ENCODE peak calls at places on chromosomes 6 and 20, in eight cellular contexts. G is CD8-positive, alpha-beta T cell; Q is Right ventricle myocardium superior; Y is GM23338; W is CD4-positive, alpha-beta T cell; O is heart right ventricle; I is T-helper 17 cell; D is activated CD4-positive, alpha-beta T cell treated with anti-CD3 and anti-CD28 coated beads for 36 hours. Z is an unnamed sample.

GRCh38 chr20:44536139-44536538 is 14.3 kb upstream of the SERINC3 start:
- ATAC-seq in Q (no peak), O (no peak), I (no peak), W (no peak), G (no peak), D (no peak), Y (no peak), Z (no peak)

GRCh38 chr6:78768242-78768641 is 99.1 kb upstream of the IRAK1BP1 start:
- ATAC-seq in D (no peak), Y (no peak), G (no peak), O (no peak), Q (no peak), I (no peak), W (no peak), Z (no peak)

GRCh38 chr20:6692566-6693168 is 74.8 kb upstream of the BMP2 start:
- ATAC-seq in D (no peak), Y (peak), Q (peak), W (no peak), G (no peak), O (peak), I (no peak), Z (no peak)

GRCh38 chr6:119501798-119502483 is 152.4 kb upstream of the MAN1A1 start:
- ATAC-seq in G (no peak), D (no peak), Q (no peak), Y (no peak), I (no peak), W (no peak), O (no peak), Z (no peak)

GRCh38 chr20:34069341-34070078 is 42.5 kb downstream of the EIF2S2 start:
- ATAC-seq in Q (peak), O (peak), I (peak), D (peak), Y (peak), W (peak), G (peak), Z (peak)

GRCh38 chr6:15779726-15780125 is 116.9 kb upstream of the DTNBP1 start:
- ATAC-seq in Q (no peak), O (no peak), D (no peak), Y (no peak), W (no peak), I (no peak), G (no peak), Z (no peak)

GRCh38 chr6:70371454-70372105 is 41.7 kb upstream of the FAM135A start:
- ATAC-seq in D (peak), Q (peak), G (peak), O (no peak), W (no peak), Y (no peak), I (peak), Z (no peak)

GRCh38 chr6:161417712-161418457 is 144.0 kb upstream of the AGPAT4 start:
- ATAC-seq in D (no peak), I (no peak), G (no peak), W (no peak), Y (peak), Q (peak), O (peak), Z (peak)

GRCh38 chr6:100230976-100231316 is 233.8 kb downstream of the SIM1 start:
- ATAC-seq in I (no peak), D (peak), W (no peak), O (no peak), G (no peak), Q (no peak), Y (no peak), Z (no peak)

GRCh38 chr20:10475225-10475624 is 40.1 kb downstream of the SLX4IP start:
- ATAC-seq in D (peak), I (no peak), O (peak), Q (no peak), G (no peak), W (no peak), Y (no peak), Z (no peak)

GRCh38 chr6:138286698-138287097 is 68.4 kb upstream of the PBOV1 start:
- ATAC-seq in Y (no peak), G (no peak), I (no peak), D (no peak), Q (no peak), W (no peak), O (no peak), Z (no peak)

GRCh38 chr6:41682497-41682961 is 44.3 kb downstream of the MDFI start:
- ATAC-seq in Y (peak), Q (peak), D (no peak), O (peak), I (no peak), W (no peak), G (no peak), Z (no peak)

GRCh38 chr6:163634514-163635171 is 220.1 kb downstream of the QKI start:
- ATAC-seq in Y (peak), Q (no peak), D (no peak), I (no peak), W (no peak), O (no peak), G (no peak), Z (no peak)

GRCh38 chr20:37839432-37839827 is 63.5 kb upstream of the VSTM2L start:
- ATAC-seq in I (no peak), G (no peak), Y (no peak), W (no peak), D (no peak), Q (no peak), O (no peak), Z (no peak)

GRCh38 chr6:125307150-125307838 is 5.5 kb upstream of the HDDC2 start:
- ATAC-seq in G (no peak), Y (no peak), O (no peak), Q (no peak), I (no peak), W (no peak), D (peak), Z (no peak)

GRCh38 chr6:43709654-43710303 is 22.2 kb upstream of the MRPS18A start:
- ATAC-seq in Q (peak), Y (peak), O (no peak), W (no peak), I (no peak), D (no peak), G (no peak), Z (no peak)

GRCh38 chr6:87029711-87030314 is 65.1 kb downstream of the CGA start:
- ATAC-seq in Y (no peak), O (no peak), I (no peak), G (no peak), Q (no peak), W (no peak), D (no peak), Z (no peak)

GRCh38 chr6:32291549-32291948 is 67.7 kb upstream of the NOTCH4 start:
- ATAC-seq in Y (no peak), Q (no peak), G (no peak), I (no peak), O (no peak), D (no peak), W (no peak), Z (no peak)

GRCh38 chr20:47295921-47296426 is 60.5 kb downstream of the ZMYND8 start:
- ATAC-seq in G (no peak), I (no peak), Q (no peak), W (no peak), O (peak), Y (no peak), D (no peak), Z (peak)

GRCh38 chr6:99590728-99591672 is 15.6 kb upstream of the PRDM13 start:
- ATAC-seq in D (no peak), G (no peak), Q (no peak), I (no peak), O (no peak), Y (peak), W (no peak), Z (no peak)

GRCh38 chr6:85678000-85678601 is 35.4 kb upstream of the SYNCRIP start:
- ATAC-seq in G (peak), D (no peak), I (peak), Q (peak), Y (no peak), O (peak), W (peak), Z (peak)

GRCh38 chr6:35757461-35758123 is 18.8 kb upstream of the CLPSL2 start:
- ATAC-seq in Y (peak), O (no peak), W (no peak), G (no peak), D (peak), Q (no peak), I (no peak), Z (no peak)

GRCh38 chr6:25830461-25830860 is 1.4 kb downstream of the SLC17A1 start:
- ATAC-seq in D (no peak), O (no peak), W (no peak), I (no peak), Q (no peak), G (no peak), Y (no peak), Z (no peak)

GRCh38 chr6:163962627-163963117 is 548.2 kb downstream of the QKI start:
- ATAC-seq in O (peak), I (no peak), D (no peak), G (no peak), W (no peak), Q (peak), Y (no peak), Z (no peak)

GRCh38 chr6:105179244-105180065 is at the start of gene POPDC3:
- ATAC-seq in O (peak), I (no peak), Y (peak), G (no peak), Q (peak), W (no peak), D (peak), Z (peak)

GRCh38 chr6:87078983-87079616 is 15.8 kb downstream of the CGA start:
- ATAC-seq in O (no peak), D (peak), Q (peak), Y (peak), W (no peak), G (peak), I (peak), Z (peak)

GRCh38 chr6:21586760-21587181 is 6.8 kb upstream of the SOX4 start:
- ATAC-seq in D (no peak), W (no peak), I (no peak), O (no peak), Y (peak), G (no peak), Q (no peak), Z (no peak)

GRCh38 chr6:170370413-170370812 is 63.9 kb downstream of the FAM120B start:
- ATAC-seq in D (peak), I (no peak), W (no peak), Q (no peak), Y (no peak), G (no peak), O (no peak), Z (no peak)

GRCh38 chr6:138897031-138897430 is 91.0 kb downstream of the REPS1 start:
- ATAC-seq in G (no peak), I (no peak), O (no peak), Y (no peak), W (no peak), D (no peak), Q (no peak), Z (no peak)

GRCh38 chr6:104940881-104941693 is 15.8 kb upstream of the LIN28B start:
- ATAC-seq in I (peak), W (peak), O (no peak), Q (peak), G (peak), D (peak), Y (peak), Z (peak)

Z was measured in gastroesophageal sphincter.